ENCODE peak calls at places on chromosomes 7 and 10, in five cellular contexts. F, I, P, G and W are unnamed samples.
A peak's percentile ranks its signal among the peaks of the same experiment; 100 is the strongest.

GRCh38 chr7:21754963-21755362 is 190.7 kb downstream of the CDCA7L start:
- DNase-seq in F (no peak), I (no peak), P (no peak), G (no peak), W (no peak)

GRCh38 chr7:100130608-100131453 is 4.1 kb downstream of the MBLAC1 start:
- DNase-seq in F (peak; percentile 80), I (peak; percentile 63), P (peak; percentile 81), G (no peak), W (peak; percentile 93)

GRCh38 chr10:89242340-89242680 is 9.3 kb downstream of the LIPA start:
- DNase-seq in F (no peak), I (no peak), P (peak; percentile 8), G (peak; percentile 54), W (no peak)

GRCh38 chr7:127884066-127884559 is 147.1 kb downstream of the LRRC4 start:
- DNase-seq in F (no peak), I (no peak), P (no peak), G (no peak), W (no peak)

GRCh38 chr10:110364531-110364937 is 59.8 kb upstream of the SMNDC1 start:
- DNase-seq in F (no peak), I (no peak), P (no peak), G (no peak), W (peak; percentile 72)

GRCh38 chr10:112370424-112370819 is 3.5 kb upstream of the ACSL5 start:
- DNase-seq in F (no peak), I (no peak), P (no peak), G (no peak), W (no peak)

GRCh38 chr10:71382757-71383156 is 14.0 kb upstream of the CDH23 start:
- DNase-seq in F (no peak), I (no peak), P (no peak), G (no peak), W (no peak)

GRCh38 chr10:22006379-22006884 is 2.9 kb upstream of the DNAJC1 start:
- DNase-seq in F (no peak), I (no peak), P (no peak), G (no peak), W (no peak)

GRCh38 chr10:94006591-94007550 is 13.1 kb downstream of the PLCE1 start:
- DNase-seq in F (no peak), I (peak; percentile 82), P (peak; percentile 87), G (no peak), W (no peak)

GRCh38 chr7:149284850-149285580 is 23.0 kb downstream of the ZNF783 start:
- DNase-seq in F (peak; percentile 99), I (peak; percentile 83), P (peak; percentile 100), G (peak; percentile 50), W (peak; percentile 99)

GRCh38 chr7:113440173-113440572 is 321.8 kb upstream of the SMIM30 start:
- DNase-seq in F (no peak), I (no peak), P (no peak), G (no peak), W (no peak)

GRCh38 chr7:50657912-50658311 is 92.7 kb upstream of the DDC start:
- DNase-seq in F (no peak), I (no peak), P (no peak), G (no peak), W (no peak)

GRCh38 chr7:23239709-23240108 is 6.9 kb upstream of the GPNMB start:
- DNase-seq in F (no peak), I (no peak), P (no peak), G (no peak), W (no peak)

GRCh38 chr10:130615463-130615862 is 479.3 kb downstream of the GLRX3 start:
- DNase-seq in F (no peak), I (no peak), P (no peak), G (no peak), W (no peak)